ENCODE peak calls at places on chromosomes 5 and 9, in five cellular contexts. One of them, this sample, is unnamed.

GRCh38 chr9:83444110-83444509 is 94.1 kb downstream of the FRMD3 start:
- DNase-seq in A549: no peak
- DNase-seq in psoas muscle: no peak
- DNase-seq in WERI-Rb-1: no peak
- DNase-seq in PC-3: no peak
- DNase-seq in this sample: no peak

GRCh38 chr5:97726106-97726505 is 543.1 kb upstream of the RIOK2 start:
- DNase-seq in WERI-Rb-1: no peak
- DNase-seq in psoas muscle: no peak
- DNase-seq in PC-3: peak; percentile 38
- DNase-seq in A549: no peak
- DNase-seq in this sample: no peak

GRCh38 chr5:153543288-153543687 is 52.8 kb downstream of the GRIA1 start:
- DNase-seq in WERI-Rb-1: no peak
- DNase-seq in PC-3: no peak
- DNase-seq in psoas muscle: no peak
- DNase-seq in A549: no peak
- DNase-seq in this sample: no peak

GRCh38 chr9:114366334-114367128 is 21.3 kb downstream of the AKNA start:
- DNase-seq in psoas muscle: no peak
- DNase-seq in A549: no peak
- DNase-seq in PC-3: peak; percentile 87
- DNase-seq in WERI-Rb-1: no peak
- DNase-seq in this sample: peak; percentile 52

GRCh38 chr9:18260527-18260926 is 213.4 kb upstream of the ADAMTSL1 start:
- DNase-seq in WERI-Rb-1: no peak
- DNase-seq in PC-3: peak; percentile 61
- DNase-seq in psoas muscle: no peak
- DNase-seq in A549: no peak
- DNase-seq in this sample: no peak

GRCh38 chr9:20640331-20641187 is 18.3 kb upstream of the MLLT3 start:
- DNase-seq in psoas muscle: peak; percentile 56
- DNase-seq in A549: no peak
- DNase-seq in WERI-Rb-1: no peak
- DNase-seq in PC-3: peak; percentile 78
- DNase-seq in this sample: no peak

GRCh38 chr5:115579216-115579615 is 23.1 kb downstream of the TICAM2 start:
- DNase-seq in WERI-Rb-1: no peak
- DNase-seq in psoas muscle: no peak
- DNase-seq in A549: no peak
- DNase-seq in PC-3: no peak
- DNase-seq in this sample: no peak

GRCh38 chr9:131950487-131950886 is 129.2 kb downstream of the MED27 start:
- DNase-seq in WERI-Rb-1: no peak
- DNase-seq in psoas muscle: no peak
- DNase-seq in A549: no peak
- DNase-seq in PC-3: no peak
- DNase-seq in this sample: no peak

GRCh38 chr5:34499001-34499734 is 157.0 kb upstream of the RAI14 start:
- DNase-seq in psoas muscle: no peak
- DNase-seq in WERI-Rb-1: no peak
- DNase-seq in PC-3: peak; percentile 62
- DNase-seq in A549: no peak
- DNase-seq in this sample: no peak

GRCh38 chr9:125754096-125754495 is 6.9 kb downstream of the PBX3 start:
- DNase-seq in A549: no peak
- DNase-seq in WERI-Rb-1: no peak
- DNase-seq in psoas muscle: no peak
- DNase-seq in PC-3: no peak
- DNase-seq in this sample: no peak

GRCh38 chr5:33423018-33423630 is 17.6 kb upstream of the TARS1 start:
- DNase-seq in PC-3: peak; percentile 69
- DNase-seq in WERI-Rb-1: no peak
- DNase-seq in psoas muscle: no peak
- DNase-seq in A549: no peak
- DNase-seq in this sample: no peak

GRCh38 chr9:107542814-107543213 is 53.2 kb upstream of the KLF4 start:
- DNase-seq in WERI-Rb-1: no peak
- DNase-seq in PC-3: no peak
- DNase-seq in A549: no peak
- DNase-seq in psoas muscle: no peak
- DNase-seq in this sample: no peak

GRCh38 chr5:963673-964531 is 44.7 kb upstream of the NKD2 start:
- DNase-seq in WERI-Rb-1: peak; percentile 75
- DNase-seq in A549: no peak
- DNase-seq in psoas muscle: peak; percentile 43
- DNase-seq in PC-3: no peak
- DNase-seq in this sample: no peak

GRCh38 chr9:119004618-119004990 is 364.6 kb downstream of the BRINP1 start:
- DNase-seq in PC-3: no peak
- DNase-seq in A549: no peak
- DNase-seq in WERI-Rb-1: no peak
- DNase-seq in psoas muscle: peak; percentile 66
- DNase-seq in this sample: no peak

GRCh38 chr5:156124713-156125112 is 202.3 kb upstream of the SGCD start:
- DNase-seq in A549: no peak
- DNase-seq in PC-3: no peak
- DNase-seq in psoas muscle: no peak
- DNase-seq in WERI-Rb-1: no peak
- DNase-seq in this sample: no peak

GRCh38 chr5:74325866-74326265 is 314.7 kb downstream of the ENC1 start:
- DNase-seq in WERI-Rb-1: no peak
- DNase-seq in A549: no peak
- DNase-seq in psoas muscle: no peak
- DNase-seq in PC-3: no peak
- DNase-seq in this sample: no peak

GRCh38 chr5:149435660-149436059 is 56.6 kb upstream of the IL17B start:
- DNase-seq in psoas muscle: no peak
- DNase-seq in A549: no peak
- DNase-seq in WERI-Rb-1: no peak
- DNase-seq in PC-3: no peak
- DNase-seq in this sample: no peak

GRCh38 chr5:16540421-16540820 is 74.8 kb upstream of the ZNF622 start:
- DNase-seq in PC-3: peak; percentile 55
- DNase-seq in A549: no peak
- DNase-seq in psoas muscle: no peak
- DNase-seq in WERI-Rb-1: no peak
- DNase-seq in this sample: no peak

GRCh38 chr5:14718778-14719177 is 54.3 kb downstream of the OTULIN start:
- DNase-seq in WERI-Rb-1: no peak
- DNase-seq in psoas muscle: no peak
- DNase-seq in PC-3: no peak
- DNase-seq in A549: no peak
- DNase-seq in this sample: no peak

GRCh38 chr5:15717002-15717401 is 217.0 kb downstream of the FBXL7 start:
- DNase-seq in A549: no peak
- DNase-seq in PC-3: no peak
- DNase-seq in psoas muscle: no peak
- DNase-seq in WERI-Rb-1: no peak
- DNase-seq in this sample: no peak

GRCh38 chr9:4298255-4299005 is 1.4 kb downstream of the GLIS3 start:
- DNase-seq in WERI-Rb-1: peak; percentile 14
- DNase-seq in psoas muscle: peak; percentile 67
- DNase-seq in PC-3: peak; percentile 56
- DNase-seq in A549: peak; percentile 30
- DNase-seq in this sample: peak; percentile 73

DNA sequence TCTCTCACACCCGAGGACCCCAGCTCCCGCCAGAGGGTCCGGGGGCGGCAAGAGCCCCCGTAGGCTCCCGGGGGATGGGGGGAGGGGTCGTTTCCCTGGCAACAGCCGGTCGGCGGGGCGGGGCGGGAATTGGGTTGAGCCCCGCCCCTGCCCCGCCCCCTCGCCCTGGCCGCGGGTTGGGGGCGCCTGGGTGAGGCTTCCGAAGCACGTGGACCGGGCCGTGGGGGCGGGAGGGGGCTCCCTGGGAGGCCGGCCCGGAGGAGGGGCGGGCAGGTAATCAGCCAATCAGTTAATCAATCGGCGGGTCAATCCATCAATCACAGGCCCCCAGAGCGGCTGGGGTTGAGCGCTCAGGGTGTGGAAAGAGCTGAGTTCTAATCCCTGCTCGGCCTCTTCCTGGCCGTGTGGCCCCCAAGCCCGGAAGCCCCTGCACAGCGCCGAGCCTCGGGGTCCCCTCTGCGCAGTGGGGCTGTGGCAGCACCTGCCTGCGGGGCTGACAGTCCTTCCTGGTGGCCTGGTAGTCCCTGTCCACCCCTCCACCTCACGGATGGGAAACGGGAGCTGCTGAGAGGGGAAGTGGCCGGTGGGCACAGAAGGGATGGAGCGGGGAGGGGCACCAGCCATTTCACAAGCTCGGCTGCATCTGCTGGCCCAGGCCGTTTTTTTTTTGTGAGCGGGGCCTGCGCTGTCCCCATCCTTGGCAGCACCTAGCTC is 174.3 kb upstream of the IER5L start:
- DNase-seq in A549: no peak
- DNase-seq in psoas muscle: no peak
- DNase-seq in WERI-Rb-1: peak; percentile 92
- DNase-seq in PC-3: no peak
- DNase-seq in this sample: no peak
- H3K4me3 ChIP-seq in A549: peak overlapping the region; percentile 60
- H3K4me3 ChIP-seq in psoas muscle: peak overlapping the region; percentile 46
- H3K4me3 ChIP-seq in WERI-Rb-1: peak overlapping the region; percentile 66
- H3K4me3 ChIP-seq in PC-3: peak overlapping the region; percentile 62
- H3K4me3 ChIP-seq in this sample: peak overlapping the region; percentile 34

GRCh38 chr9:138049779-138050471 is 172.3 kb downstream of the CACNA1B start:
- DNase-seq in WERI-Rb-1: no peak
- DNase-seq in A549: no peak
- DNase-seq in psoas muscle: no peak
- DNase-seq in PC-3: no peak
- DNase-seq in this sample: peak; percentile 57
- H3K9me3 ChIP-seq in WERI-Rb-1: no peaks in the 10 kb centered on the region
- H3K9me3 ChIP-seq in A549: no peaks in the 10 kb centered on the region
- H3K9me3 ChIP-seq in psoas muscle: no peaks in the 10 kb centered on the region
- H3K9me3 ChIP-seq in PC-3: no peaks in the 10 kb centered on the region
- H3K9me3 ChIP-seq in this sample: no peaks in the 10 kb centered on the region

DNA sequence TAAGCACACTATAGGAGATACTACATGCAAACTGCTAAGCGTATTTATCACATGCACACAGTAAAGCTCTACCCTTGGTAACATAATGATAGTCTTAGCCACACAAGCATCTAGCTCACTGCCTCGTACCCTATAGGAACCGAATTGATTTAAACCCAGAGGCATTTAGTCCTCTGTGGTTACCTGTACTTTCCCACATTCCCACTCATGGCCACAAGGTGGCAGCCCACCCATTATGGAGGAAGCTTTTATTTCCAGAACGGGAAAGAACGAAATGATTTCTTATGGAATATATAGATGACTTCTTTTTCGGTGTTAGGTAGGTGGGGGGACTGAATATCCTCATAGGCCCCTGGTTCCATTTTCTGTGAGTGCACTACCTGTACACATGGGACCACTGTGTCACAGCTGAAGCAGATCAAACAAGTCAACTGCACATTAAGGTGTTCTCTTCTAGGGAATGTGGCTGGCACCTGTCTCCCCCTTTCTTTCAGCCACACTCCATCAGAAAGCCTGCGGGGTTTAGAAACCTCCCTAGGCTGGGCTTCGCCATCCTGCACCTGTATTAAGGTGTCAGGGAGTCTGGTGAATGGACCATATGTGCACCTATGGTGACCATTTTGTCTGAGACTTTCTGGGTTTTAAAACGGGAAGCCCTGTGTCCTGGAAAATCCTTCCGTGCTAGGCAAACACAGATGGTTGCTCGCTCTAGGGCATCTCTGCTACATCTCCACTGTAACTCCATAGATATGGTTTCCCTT is 313.2 kb downstream of the SLIT3 start:
- DNase-seq in WERI-Rb-1: peak; percentile 67
- DNase-seq in PC-3: peak; percentile 90
- DNase-seq in A549: peak; percentile 51
- DNase-seq in psoas muscle: peak; percentile 70
- DNase-seq in this sample: peak; percentile 76
- H3K4me3 ChIP-seq in WERI-Rb-1: no peak overlapping the region
- H3K4me3 ChIP-seq in PC-3: peak overlapping the region; percentile 10
- H3K4me3 ChIP-seq in A549: no peak overlapping the region
- H3K4me3 ChIP-seq in psoas muscle: no peak overlapping the region
- H3K4me3 ChIP-seq in this sample: no peak overlapping the region

DNA sequence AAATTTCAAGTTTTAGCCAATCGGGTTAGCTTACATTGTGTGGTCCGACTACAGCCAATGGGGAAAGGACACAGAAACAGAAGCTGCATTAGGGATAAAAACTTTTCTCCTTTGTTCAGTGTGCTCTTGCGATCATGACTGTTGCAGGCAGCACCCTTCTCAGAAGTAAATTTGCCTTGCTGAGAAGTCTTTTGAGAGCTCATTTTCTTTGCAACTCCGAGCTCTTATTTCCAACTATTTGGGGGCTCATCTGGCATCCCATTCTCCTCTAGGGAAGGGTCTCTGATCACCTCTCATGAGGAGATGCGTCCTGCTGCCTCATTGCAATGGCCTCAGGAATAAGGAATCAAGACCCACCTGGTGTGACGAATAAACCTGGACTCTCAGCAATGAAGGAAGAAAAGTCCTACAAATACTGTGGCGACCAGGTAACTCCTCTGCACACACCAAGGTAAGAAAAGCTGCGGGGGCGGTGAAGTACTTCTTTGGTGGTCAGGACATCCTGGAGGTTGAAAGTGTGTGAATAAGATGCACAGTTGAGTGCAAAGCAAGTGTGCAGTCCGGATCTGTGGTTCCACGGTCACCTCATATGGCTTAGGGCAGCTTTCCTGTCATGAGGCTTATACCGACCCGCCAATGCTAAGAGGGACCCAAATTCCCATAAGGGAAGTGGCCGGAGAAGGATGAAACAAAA is 20.4 kb downstream of the CNOT8 start:
- DNase-seq in A549: no peak
- DNase-seq in WERI-Rb-1: no peak
- DNase-seq in PC-3: no peak
- DNase-seq in psoas muscle: no peak
- DNase-seq in this sample: no peak
- H3K9me3 ChIP-seq in A549: peaks cover 12% of the 10 kb centered on the region
- H3K9me3 ChIP-seq in WERI-Rb-1: peaks cover 12% of the 10 kb centered on the region
- H3K9me3 ChIP-seq in PC-3: no peaks in the 10 kb centered on the region
- H3K9me3 ChIP-seq in psoas muscle: no peaks in the 10 kb centered on the region
- H3K9me3 ChIP-seq in this sample: peaks cover 7% of the 10 kb centered on the region

DNA sequence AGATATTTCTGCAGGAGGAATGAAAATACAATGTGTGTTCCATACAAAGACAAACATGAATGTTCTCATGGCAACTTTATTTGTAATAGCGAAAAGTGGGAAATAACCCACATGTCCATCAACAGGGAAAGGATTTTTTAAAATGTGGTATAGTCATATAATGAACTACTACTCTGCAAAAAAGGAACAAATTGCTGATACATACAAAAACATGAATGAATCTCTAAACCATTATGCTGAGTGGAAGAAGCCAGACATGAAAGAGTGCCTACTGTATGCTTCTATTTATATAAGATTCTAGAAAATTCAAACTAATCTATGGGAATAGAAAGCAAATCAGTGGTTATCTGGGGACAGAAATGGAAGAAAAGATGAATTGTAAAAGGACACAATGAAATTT is 52.5 kb downstream of the CDKL3 start:
- DNase-seq in A549: no peak
- DNase-seq in PC-3: no peak
- DNase-seq in WERI-Rb-1: no peak
- DNase-seq in psoas muscle: no peak
- DNase-seq in this sample: no peak
- H3K4me3 ChIP-seq in A549: no peak overlapping the region
- H3K4me3 ChIP-seq in PC-3: no peak overlapping the region
- H3K4me3 ChIP-seq in WERI-Rb-1: no peak overlapping the region
- H3K4me3 ChIP-seq in psoas muscle: no peak overlapping the region
- H3K4me3 ChIP-seq in this sample: no peak overlapping the region

GRCh38 chr5:141261238-141261546 is 16.0 kb downstream of the PCDHB15 start:
- DNase-seq in psoas muscle: no peak
- DNase-seq in PC-3: no peak
- DNase-seq in WERI-Rb-1: no peak
- DNase-seq in A549: no peak
- DNase-seq in this sample: no peak
- H3K9me3 ChIP-seq in psoas muscle: peaks cover 97% of the 10 kb centered on the region
- H3K9me3 ChIP-seq in PC-3: peaks cover 29% of the 10 kb centered on the region
- H3K9me3 ChIP-seq in WERI-Rb-1: peaks cover 70% of the 10 kb centered on the region
- H3K9me3 ChIP-seq in A549: peaks cover 86% of the 10 kb centered on the region
- H3K9me3 ChIP-seq in this sample: peaks cover 100% of the 10 kb centered on the region

GRCh38 chr5:69050214-69050613 is 43.6 kb upstream of the SLC30A5 start:
- DNase-seq in PC-3: no peak
- DNase-seq in psoas muscle: no peak
- DNase-seq in WERI-Rb-1: no peak
- DNase-seq in A549: no peak
- DNase-seq in this sample: no peak
- H3K4me3 ChIP-seq in PC-3: no peak overlapping the region
- H3K4me3 ChIP-seq in psoas muscle: no peak overlapping the region
- H3K4me3 ChIP-seq in WERI-Rb-1: no peak overlapping the region
- H3K4me3 ChIP-seq in A549: no peak overlapping the region
- H3K4me3 ChIP-seq in this sample: no peak overlapping the region